ENCODE peak calls at places on chromosome 7, in nine cellular contexts. T, Z, O, E, Y, B, P, I and F are unnamed samples.

GRCh38 chr7:151124899-151125399 is 38.7 kb downstream of the AGAP3 start:
- DNase-seq in T (no peak), Z (no peak), O (no peak), E (no peak), Y (no peak), B (no peak), P (no peak), I (no peak), F (no peak)

GRCh38 chr7:100607111-100607510 is 4.9 kb downstream of the PCOLCE start:
- DNase-seq in T (no peak), Z (no peak), O (no peak), E (no peak), Y (no peak), B (no peak), P (no peak), I (no peak), F (no peak)

GRCh38 chr7:89926721-89927120 is 227.5 kb upstream of the STEAP1 start:
- DNase-seq in T (no peak), Z (no peak), O (no peak), E (no peak), Y (no peak), B (no peak), P (no peak), I (no peak), F (no peak)

GRCh38 chr7:108284349-108285017 is 154.3 kb upstream of the LAMB4 start:
- DNase-seq in T (no peak), Z (no peak), O (peak), E (no peak), Y (no peak), B (no peak), P (no peak), I (no peak), F (no peak)

GRCh38 chr7:137345799-137346449 is 2.4 kb upstream of the PTN start:
- DNase-seq in T (no peak), Z (no peak), O (no peak), E (no peak), Y (no peak), B (no peak), P (no peak), I (no peak), F (no peak)

GRCh38 chr7:98464558-98464940 is 63.7 kb upstream of the BAIAP2L1 start:
- DNase-seq in T (no peak), Z (no peak), O (no peak), E (no peak), Y (no peak), B (no peak), P (no peak), I (no peak), F (no peak)

GRCh38 chr7:37947840-37948198 is 27.4 kb downstream of the EPDR1 start:
- DNase-seq in T (no peak), Z (no peak), O (no peak), E (no peak), Y (no peak), B (no peak), P (no peak), I (no peak), F (no peak)

GRCh38 chr7:14606101-14606500 is 296.4 kb downstream of the DGKB start:
- DNase-seq in T (no peak), Z (no peak), O (no peak), E (no peak), Y (no peak), B (no peak), P (no peak), I (no peak), F (no peak)

GRCh38 chr7:105429746-105430612 is 41.3 kb upstream of the SRPK2 start:
- DNase-seq in T (peak), Z (peak), O (peak), E (no peak), Y (peak), B (peak), P (no peak), I (peak), F (no peak)

GRCh38 chr7:30029696-30030095 is 1.5 kb downstream of the PLEKHA8 start:
- DNase-seq in T (no peak), Z (no peak), O (peak), E (no peak), Y (no peak), B (no peak), P (no peak), I (no peak), F (no peak)

GRCh38 chr7:12110425-12110824 is 100.7 kb upstream of the TMEM106B start:
- DNase-seq in T (no peak), Z (no peak), O (no peak), E (no peak), Y (no peak), B (no peak), P (no peak), I (no peak), F (no peak)

GRCh38 chr7:37771342-37771741 is 77.1 kb upstream of the NME8 start:
- DNase-seq in T (no peak), Z (no peak), O (no peak), E (no peak), Y (no peak), B (no peak), P (no peak), I (no peak), F (no peak)

GRCh38 chr7:40714338-40715052 is 579.7 kb downstream of the SUGCT start:
- DNase-seq in T (no peak), Z (no peak), O (no peak), E (peak), Y (no peak), B (no peak), P (no peak), I (no peak), F (no peak)

GRCh38 chr7:154503962-154504550 is 451.9 kb downstream of the DPP6 start:
- DNase-seq in T (peak), Z (no peak), O (peak), E (peak), Y (no peak), B (no peak), P (no peak), I (no peak), F (no peak)

GRCh38 chr7:130995252-130996081 is 261.5 kb upstream of the KLF14 start:
- DNase-seq in T (no peak), Z (no peak), O (no peak), E (no peak), Y (no peak), B (no peak), P (no peak), I (no peak), F (no peak)

GRCh38 chr7:47232751-47233412 is 349.0 kb downstream of the TNS3 start:
- DNase-seq in T (no peak), Z (no peak), O (peak), E (no peak), Y (no peak), B (no peak), P (no peak), I (no peak), F (no peak)

GRCh38 chr7:24701232-24701898 is 55.9 kb downstream of the GSDME start:
- DNase-seq in T (peak), Z (no peak), O (no peak), E (peak), Y (no peak), B (no peak), P (no peak), I (no peak), F (no peak)

GRCh38 chr7:129889133-129889854 is 63.5 kb downstream of the UBE2H start:
- DNase-seq in T (no peak), Z (no peak), O (no peak), E (no peak), Y (no peak), B (no peak), P (no peak), I (no peak), F (no peak)

GRCh38 chr7:108016841-108017775 is 14.1 kb upstream of the LAMB1 start:
- DNase-seq in T (peak), Z (peak), O (peak), E (no peak), Y (no peak), B (no peak), P (no peak), I (no peak), F (no peak)

GRCh38 chr7:154929006-154929726 is 73.8 kb downstream of the PAXIP1 start:
- DNase-seq in T (no peak), Z (no peak), O (no peak), E (no peak), Y (no peak), B (no peak), P (no peak), I (no peak), F (no peak)

GRCh38 chr7:41977165-41977651 is 259.8 kb downstream of the GLI3 start:
- DNase-seq in T (peak), Z (peak), O (peak), E (no peak), Y (peak), B (peak), P (peak), I (peak), F (peak)

GRCh38 chr7:12741951-12742575 is 54.6 kb downstream of the ARL4A start:
- DNase-seq in T (no peak), Z (no peak), O (peak), E (no peak), Y (no peak), B (no peak), P (no peak), I (no peak), F (no peak)

GRCh38 chr7:27098493-27099223 is 2.9 kb upstream of the HOXA1 start:
- DNase-seq in T (no peak), Z (no peak), O (no peak), E (no peak), Y (no peak), B (no peak), P (no peak), I (no peak), F (peak)

GRCh38 chr7:68963547-68963946 is 634.7 kb upstream of the AUTS2 start:
- DNase-seq in T (peak), Z (no peak), O (no peak), E (no peak), Y (no peak), B (no peak), P (no peak), I (no peak), F (no peak)

GRCh38 chr7:119783799-119784198 is 489.2 kb upstream of the KCND2 start:
- DNase-seq in T (no peak), Z (peak), O (no peak), E (no peak), Y (peak), B (no peak), P (no peak), I (no peak), F (no peak)

GRCh38 chr7:104967595-104967994 is 46.4 kb upstream of the KMT2E start:
- DNase-seq in T (peak), Z (no peak), O (no peak), E (no peak), Y (no peak), B (no peak), P (no peak), I (no peak), F (no peak)

GRCh38 chr7:69412331-69413146 is 185.7 kb upstream of the AUTS2 start:
- DNase-seq in T (no peak), Z (peak), O (peak), E (no peak), Y (peak), B (no peak), P (no peak), I (peak), F (peak)

GRCh38 chr7:84506151-84506550 is 311.6 kb upstream of the SEMA3A start:
- DNase-seq in T (peak), Z (no peak), O (no peak), E (no peak), Y (no peak), B (no peak), P (no peak), I (no peak), F (no peak)

GRCh38 chr7:97480700-97481410 is 251.0 kb upstream of the TAC1 start:
- DNase-seq in T (no peak), Z (no peak), O (no peak), E (no peak), Y (no peak), B (no peak), P (no peak), I (no peak), F (no peak)

GRCh38 chr7:151695856-151696555 is 176.3 kb upstream of the RHEB start:
- DNase-seq in T (no peak), Z (no peak), O (no peak), E (no peak), Y (no peak), B (no peak), P (no peak), I (no peak), F (peak)

GRCh38 chr7:110754649-110755048 is 336.3 kb upstream of the LRRN3 start:
- DNase-seq in T (no peak), Z (no peak), O (no peak), E (no peak), Y (no peak), B (no peak), P (no peak), I (no peak), F (no peak)

GRCh38 chr7:134780166-134780853 is 876 bp downstream of the CALD1 start:
- DNase-seq in T (no peak), Z (peak), O (no peak), E (no peak), Y (no peak), B (no peak), P (no peak), I (no peak), F (no peak)

GRCh38 chr7:124781907-124782306 is 16.3 kb upstream of the GPR37 start:
- DNase-seq in T (no peak), Z (no peak), O (no peak), E (no peak), Y (no peak), B (no peak), P (no peak), I (no peak), F (no peak)

GRCh38 chr7:64533756-64534155 is 29.1 kb downstream of the ZNF680 start:
- DNase-seq in T (no peak), Z (no peak), O (no peak), E (no peak), Y (no peak), B (no peak), P (no peak), I (no peak), F (no peak)

GRCh38 chr7:44288381-44288685 is 37.1 kb downstream of the CAMK2B start:
- DNase-seq in T (no peak), Z (no peak), O (no peak), E (no peak), Y (no peak), B (no peak), P (no peak), I (peak), F (no peak)

GRCh38 chr7:12056381-12056780 is 154.7 kb upstream of the TMEM106B start:
- DNase-seq in T (no peak), Z (no peak), O (no peak), E (no peak), Y (no peak), B (no peak), P (no peak), I (no peak), F (no peak)

DNA sequence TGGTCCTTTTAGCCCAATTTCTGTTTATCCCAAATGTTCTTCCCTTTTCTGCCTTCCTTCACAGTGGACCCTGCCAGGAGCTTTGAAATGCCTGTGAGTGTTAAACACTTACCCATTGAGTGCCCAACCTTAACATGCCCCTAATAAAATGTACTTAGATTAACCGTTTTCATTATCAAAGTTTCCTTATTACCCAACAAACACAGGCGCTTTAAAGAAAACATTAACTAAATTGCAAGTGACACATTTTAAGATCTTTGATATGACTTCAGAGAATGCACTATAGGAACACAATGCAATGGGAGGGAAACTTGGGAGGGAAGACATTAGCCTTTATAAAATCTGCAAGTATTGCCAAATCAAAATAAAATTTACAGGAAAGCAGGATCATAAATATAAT is 177.0 kb downstream of the CFTR start:
- DNase-seq in T (no peak), Z (no peak), O (no peak), E (no peak), Y (no peak), B (no peak), P (no peak), I (no peak), F (no peak)
- TF ChIP-seq CTCF in T (no peak), Z (no peak), O (no peak), E (no peak), Y (no peak), B (no peak), P (no peak), I (no peak), F (no peak)

DNA sequence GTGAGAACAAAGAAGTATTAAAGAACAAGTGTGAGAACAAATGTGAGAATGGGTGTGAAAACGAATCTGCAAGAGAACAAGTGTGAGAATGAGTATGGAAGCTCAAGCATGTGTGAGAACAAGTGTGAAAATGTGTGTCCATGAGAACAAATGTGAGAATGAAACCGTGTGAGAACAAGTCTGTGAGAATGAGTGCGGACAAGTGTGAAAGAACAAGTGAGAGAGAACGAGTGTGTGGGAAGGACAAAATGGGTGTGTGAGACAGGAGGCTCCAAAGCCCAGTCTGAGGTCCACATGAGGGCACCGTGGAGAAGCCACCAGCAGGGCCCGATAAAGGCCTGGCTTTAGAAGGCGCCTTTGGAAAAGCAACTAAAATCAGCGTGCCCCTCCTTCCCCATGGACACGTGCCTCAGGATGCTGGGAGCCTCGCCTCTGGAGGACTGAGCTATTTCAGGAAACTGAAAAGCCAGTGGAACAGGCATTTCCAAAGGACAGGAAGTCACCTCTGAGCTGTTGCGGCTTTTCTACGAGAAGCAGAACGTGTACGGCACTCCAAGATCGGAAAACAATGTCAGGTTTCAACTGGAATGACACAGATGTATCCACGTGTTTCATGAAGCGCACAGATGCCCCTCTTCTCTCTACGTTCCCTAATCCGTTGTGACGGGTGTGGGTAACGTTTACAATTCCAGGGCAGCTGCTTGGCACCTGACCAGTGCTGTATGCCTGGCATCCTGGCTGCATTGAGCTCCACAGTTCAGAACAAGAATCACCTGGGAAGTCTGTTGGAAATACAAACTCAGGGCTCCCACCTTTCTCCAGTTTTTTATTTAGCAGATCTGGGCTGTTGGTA is 46.4 kb downstream of the ESYT2 start:
- DNase-seq in T (peak), Z (peak), O (no peak), E (no peak), Y (peak), B (peak), P (no peak), I (peak), F (peak)
- TF ChIP-seq CTCF in T (peak), Z (peak), O (no peak), E (peak), Y (peak), B (no peak), P (no peak), I (peak), F (peak)

GRCh38 chr7:81482600-81483186 is 287.2 kb downstream of the HGF start:
- DNase-seq in T (peak), Z (no peak), O (peak), E (no peak), Y (no peak), B (no peak), P (no peak), I (no peak), F (no peak)
- TF ChIP-seq CTCF in T (peak), Z (peak), O (no peak), E (no peak), Y (peak), B (peak), P (peak), I (peak), F (peak)

GRCh38 chr7:158444501-158445420 is 142.9 kb downstream of the PTPRN2 start:
- DNase-seq in T (no peak), Z (no peak), O (no peak), E (no peak), Y (no peak), B (no peak), P (no peak), I (no peak), F (no peak)

GRCh38 chr7:158442260-158442659 is 145.4 kb downstream of the PTPRN2 start:
- DNase-seq in T (no peak), Z (no peak), O (peak), E (no peak), Y (no peak), B (no peak), P (no peak), I (no peak), F (no peak)

GRCh38 chr7:158443688-158444483 is 143.7 kb downstream of the PTPRN2 start:
- DNase-seq in T (no peak), Z (no peak), O (no peak), E (no peak), Y (no peak), B (no peak), P (no peak), I (no peak), F (no peak)

GRCh38 chr7:158445421-158446175 is 142.0 kb downstream of the PTPRN2 start:
- DNase-seq in T (no peak), Z (no peak), O (no peak), E (no peak), Y (no peak), B (no peak), P (no peak), I (no peak), F (no peak)

GRCh38 chr7:158443014-158443687 is 144.5 kb downstream of the PTPRN2 start:
- DNase-seq in T (no peak), Z (no peak), O (no peak), E (no peak), Y (no peak), B (no peak), P (no peak), I (no peak), F (no peak)
- TF ChIP-seq CTCF in T (no peak), Z (no peak), O (peak), E (no peak), Y (no peak), B (no peak), P (no peak), I (no peak), F (no peak)

GRCh38 chr7:55472928-55473725 is 99.2 kb downstream of the VOPP1 start:
- DNase-seq in T (no peak), Z (no peak), O (no peak), E (no peak), Y (no peak), B (no peak), P (no peak), I (no peak), F (no peak)

GRCh38 chr7:55476071-55476803 is 96.1 kb downstream of the VOPP1 start:
- DNase-seq in T (no peak), Z (no peak), O (no peak), E (no peak), Y (no peak), B (no peak), P (no peak), I (no peak), F (no peak)

GRCh38 chr7:55474944-55475911 is 97.1 kb downstream of the VOPP1 start:
- DNase-seq in T (no peak), Z (no peak), O (no peak), E (no peak), Y (no peak), B (no peak), P (no peak), I (no peak), F (no peak)

GRCh38 chr7:55476852-55477780 is 95.2 kb downstream of the VOPP1 start:
- DNase-seq in T (no peak), Z (no peak), O (no peak), E (no peak), Y (no peak), B (no peak), P (no peak), I (no peak), F (no peak)

DNA sequence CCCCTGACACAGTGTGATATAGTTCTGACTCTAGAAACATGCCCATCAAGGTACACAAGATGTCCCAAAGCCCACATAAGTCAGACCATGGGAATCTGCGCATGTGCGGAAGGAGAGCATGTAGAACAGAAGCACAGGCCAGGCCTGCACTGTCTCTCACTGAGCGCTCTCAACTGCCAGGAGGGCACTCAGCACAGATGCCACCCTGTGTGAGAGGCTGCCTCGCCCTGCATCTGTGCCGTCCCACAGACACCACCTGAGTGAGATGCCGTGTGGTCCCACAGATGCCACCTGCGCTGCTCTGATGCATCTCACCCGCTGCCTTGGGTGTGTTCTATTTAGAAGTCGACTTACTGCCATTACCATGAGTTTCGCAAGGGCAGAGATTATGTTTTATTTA is 98.4 kb downstream of the VOPP1 start:
- DNase-seq in T (no peak), Z (no peak), O (no peak), E (no peak), Y (no peak), B (no peak), P (no peak), I (no peak), F (no peak)
- TF ChIP-seq CTCF in T (no peak), Z (no peak), O (no peak), E (no peak), Y (no peak), B (no peak), P (no peak), I (no peak), F (no peak)